ENCODE peak calls at places on chromosomes 3 and 15, in four cellular contexts. W, X, C and Q are unnamed samples.

GRCh38 chr3:155302476-155302875 is 9.0 kb upstream of the STRIT1 start:
- DNase-seq in X (no peak), W (peak), C (no peak), Q (peak)

GRCh38 chr15:74525328-74525727 is 15.7 kb upstream of the ARID3B start:
- DNase-seq in C (no peak), W (peak), X (no peak), Q (no peak)

GRCh38 chr3:49906004-49906860 is 2.6 kb upstream of the MST1R start:
- DNase-seq in W (peak), C (no peak), X (peak), Q (no peak)

GRCh38 chr3:32313723-32314473 is 75.4 kb downstream of the CMTM8 start:
- DNase-seq in X (no peak), W (peak), C (no peak), Q (no peak)

GRCh38 chr15:94793641-94794040 is 562.3 kb downstream of the MCTP2 start:
- DNase-seq in X (no peak), C (no peak), W (peak), Q (no peak)

GRCh38 chr3:182490601-182491485 is 302.5 kb upstream of the ATP11B start:
- DNase-seq in C (no peak), W (peak), X (no peak), Q (peak)

GRCh38 chr3:42758126-42758525 is 14.9 kb downstream of the CCDC13 start:
- DNase-seq in X (no peak), C (no peak), W (no peak), Q (no peak)

GRCh38 chr3:194097141-194097880 is 38.6 kb upstream of the HES1 start:
- DNase-seq in C (no peak), W (peak), X (peak), Q (no peak)

GRCh38 chr3:185502987-185503386 is 4.2 kb upstream of the TMEM41A start:
- DNase-seq in C (no peak), W (no peak), X (peak), Q (no peak)

GRCh38 chr15:91318976-91319714 is 219.1 kb downstream of the SV2B start:
- DNase-seq in X (no peak), W (no peak), C (no peak), Q (no peak)

GRCh38 chr3:34017757-34018156 is 219.3 kb downstream of the PDCD6IP start:
- DNase-seq in X (no peak), C (no peak), W (no peak), Q (no peak)

GRCh38 chr3:129277829-129278271 is 820 bp upstream of the HMCES start:
- DNase-seq in X (no peak), C (no peak), W (no peak), Q (no peak)

GRCh38 chr15:89680282-89680873 is 1.2 kb upstream of the PLIN1 start:
- DNase-seq in W (peak), C (peak), X (peak), Q (no peak)

GRCh38 chr3:38555926-38556325 is 59.8 kb downstream of the EXOG start:
- DNase-seq in X (no peak), C (no peak), W (no peak), Q (peak)

GRCh38 chr3:155748611-155749365 is 3.9 kb upstream of the PLCH1 start:
- DNase-seq in W (peak), C (no peak), X (no peak), Q (no peak)

GRCh38 chr3:123907720-123908119 is 23.6 kb upstream of the MYLK start:
- DNase-seq in C (no peak), W (no peak), X (no peak), Q (no peak)

GRCh38 chr3:8529197-8529637 is 27.6 kb downstream of the LMCD1 start:
- DNase-seq in W (no peak), C (peak), X (no peak), Q (no peak)

GRCh38 chr3:16509721-16510619 is 3.5 kb downstream of the RFTN1 start:
- DNase-seq in C (no peak), W (no peak), X (no peak), Q (no peak)

GRCh38 chr3:113607219-113607596 is 74.9 kb downstream of the SIDT1 start:
- DNase-seq in C (no peak), X (no peak), W (no peak), Q (no peak)

GRCh38 chr3:19972056-19972455 is 25.2 kb downstream of the RAB5A start:
- DNase-seq in C (no peak), X (no peak), W (peak), Q (no peak)

GRCh38 chr3:190384241-190384863 is 3.6 kb upstream of the CLDN16 start:
- DNase-seq in W (peak), C (no peak), X (peak), Q (no peak)

GRCh38 chr3:128312271-128312670 is 154.4 kb downstream of the DNAJB8 start:
- DNase-seq in W (no peak), X (no peak), C (no peak), Q (no peak)

GRCh38 chr3:45792036-45792435 is 4.3 kb downstream of the SLC6A20 start:
- DNase-seq in X (no peak), W (no peak), C (no peak), Q (no peak)

DNA sequence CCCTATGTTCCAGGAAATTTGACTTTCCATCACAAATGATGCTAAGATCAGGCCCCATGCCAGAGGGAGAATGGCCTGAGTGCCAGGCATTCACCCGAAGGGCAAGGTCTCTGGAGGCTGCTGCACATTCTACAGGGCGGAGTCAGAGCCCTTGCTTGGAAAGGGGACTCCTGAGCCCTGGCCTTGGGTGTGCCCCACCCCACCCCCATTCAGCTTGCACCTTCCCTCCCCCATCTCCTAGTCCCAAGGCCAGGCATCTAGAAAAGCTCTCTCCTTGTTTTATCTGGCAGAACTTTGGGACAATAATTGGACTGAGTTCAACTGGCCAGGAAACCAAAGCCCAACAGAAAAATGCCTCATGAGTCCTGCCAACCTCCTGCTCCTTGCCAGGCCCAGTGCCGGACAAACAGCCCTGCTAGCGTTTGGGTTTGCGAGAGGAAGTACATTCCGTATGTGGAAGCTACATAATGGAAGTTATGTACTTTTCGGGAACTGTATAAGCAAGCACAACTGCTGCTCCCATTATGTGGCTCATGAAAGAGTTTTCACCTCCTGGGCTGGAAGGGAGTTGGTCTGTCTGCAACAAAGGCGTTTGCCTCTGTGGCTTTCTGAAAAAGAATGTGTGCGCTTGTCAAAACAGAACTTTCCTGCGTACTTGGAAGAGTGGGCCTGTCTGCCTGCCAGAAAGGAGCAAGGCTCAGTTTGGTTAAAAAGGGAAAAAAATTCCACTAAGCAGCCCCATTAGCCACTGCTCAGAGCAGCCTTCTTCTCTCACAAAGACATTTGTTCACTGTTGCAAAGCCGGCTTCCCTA is 321.4 kb upstream of the CTNNB1 start:
- DNase-seq in C (peak), W (peak), X (peak), Q (peak)
- H3K27ac ChIP-seq in C (peak), W (no peak), X (peak), Q (peak)

GRCh38 chr15:68526784-68527183 is 52.0 kb upstream of the CORO2B start:
- DNase-seq in X (no peak), C (no peak), W (no peak), Q (no peak)
- H3K27ac ChIP-seq in X (no peak), C (no peak), W (no peak), Q (no peak)

DNA sequence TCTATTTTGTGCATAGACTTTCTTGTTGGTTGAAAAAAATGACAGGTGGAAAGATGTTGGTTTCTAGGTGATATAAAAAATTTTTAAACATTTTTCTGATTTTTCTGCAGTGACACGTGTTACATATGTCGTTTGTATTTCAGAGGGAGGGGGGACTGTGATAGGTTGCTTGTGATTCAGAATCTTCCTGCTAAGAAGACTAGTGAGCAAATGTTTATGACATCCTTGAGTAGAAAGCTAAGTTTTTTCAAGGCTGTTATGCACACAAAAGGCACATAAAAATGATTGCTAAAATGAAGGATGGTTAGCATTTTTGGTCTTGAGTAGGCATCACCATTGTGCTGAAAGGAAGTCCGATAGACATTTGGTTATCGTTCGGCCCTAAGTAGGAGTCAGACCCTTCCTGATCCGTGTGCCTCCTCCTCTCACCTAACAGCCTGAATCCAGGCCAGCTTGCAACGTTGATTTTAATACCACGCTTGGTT is 1.5 kb downstream of the ZNF639 start:
- DNase-seq in X (no peak), W (peak), C (no peak), Q (no peak)
- H3K27ac ChIP-seq in X (peak), W (peak), C (peak), Q (peak)

GRCh38 chr15:98257290-98257689 is 296.8 kb downstream of the ARRDC4 start:
- DNase-seq in X (no peak), W (no peak), C (no peak), Q (no peak)
- H3K27ac ChIP-seq in X (no peak), W (no peak), C (no peak), Q (no peak)

GRCh38 chr15:68188647-68189046 is 16.5 kb downstream of the CALML4 start:
- DNase-seq in X (no peak), C (no peak), W (no peak), Q (no peak)
- H3K27ac ChIP-seq in X (peak), C (peak), W (no peak), Q (no peak)

DNA sequence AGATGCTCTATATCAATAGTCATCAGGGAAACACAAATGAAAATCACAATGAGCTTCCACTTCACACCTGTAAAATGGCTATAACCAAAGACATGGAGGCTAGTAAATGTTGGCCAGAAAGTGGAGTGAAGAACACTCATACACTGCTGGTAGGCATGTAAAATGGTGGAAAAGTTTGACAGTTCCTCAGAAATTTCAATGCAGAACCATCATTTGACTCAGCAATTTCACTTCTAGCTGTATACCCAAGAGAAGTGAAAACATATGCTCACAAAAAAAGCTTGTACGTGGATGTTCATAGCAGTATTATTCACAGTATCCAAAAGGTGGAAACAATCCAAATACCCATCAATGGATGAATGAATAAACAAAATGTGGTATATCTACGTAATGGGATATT is 19.2 kb upstream of the TOP2B start:
- DNase-seq in C (no peak), X (no peak), W (no peak), Q (no peak)
- H3K27ac ChIP-seq in C (no peak), X (no peak), W (no peak), Q (no peak)

DNA sequence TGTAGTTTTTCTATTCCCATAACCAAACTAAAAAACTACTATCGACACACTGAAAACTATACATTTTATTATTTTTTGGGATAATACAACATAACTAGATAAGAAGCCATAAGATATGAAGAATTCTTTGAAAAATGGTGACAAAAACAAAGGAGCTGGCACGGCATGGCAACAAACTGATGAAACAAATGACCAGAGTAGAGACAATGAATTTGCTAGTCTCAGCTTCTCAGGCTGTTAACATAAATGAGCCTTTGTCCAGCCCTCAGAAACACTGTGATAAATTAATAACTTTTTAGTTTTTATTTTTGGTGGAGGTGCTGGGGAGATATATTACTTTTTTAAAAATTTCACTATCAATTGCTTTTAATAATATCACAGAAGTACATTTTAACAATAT is 100.7 kb downstream of the SMARCC1 start:
- DNase-seq in W (no peak), X (no peak), C (no peak), Q (no peak)
- H3K27ac ChIP-seq in W (no peak), X (no peak), C (no peak), Q (no peak)

GRCh38 chr15:85839637-85840036 is 44.9 kb upstream of the KLHL25 start:
- DNase-seq in W (no peak), X (no peak), C (no peak), Q (no peak)

GRCh38 chr15:85834651-85835050 is 39.9 kb upstream of the KLHL25 start:
- DNase-seq in C (no peak), X (no peak), W (no peak), Q (no peak)

GRCh38 chr15:85837881-85838280 is 43.2 kb upstream of the KLHL25 start:
- DNase-seq in W (no peak), X (peak), C (no peak), Q (no peak)

GRCh38 chr15:85838655-85839054 is 43.9 kb upstream of the KLHL25 start:
- DNase-seq in X (peak), W (no peak), C (no peak), Q (no peak)

GRCh38 chr15:85837011-85837433 is 42.3 kb upstream of the KLHL25 start:
- DNase-seq in W (peak), X (peak), C (no peak), Q (no peak)
- H3K27ac ChIP-seq in W (no peak), X (peak), C (no peak), Q (no peak)